ENCODE peak calls at places on chromosomes 4 and X, in eight cellular contexts. R is KG1; F is endothelial cell of umbilical vein; M is cardiac muscle cell; C is heart left ventricle; Y is caudate nucleus; U is activated CD4-positive, CD25-positive, alpha-beta regulatory T cell treated with anti-CD3 and anti-CD28 coated beads, Interleukin-2, amount 50 U/mL, for 16 hours; Q is activated naive CD4-positive, alpha-beta T cell treated with Interleukin-2 at 50 U/mL for 16 hours. D is an unnamed sample.

GRCh38 chr4:106421441-106422296 is 53.1 kb upstream of the GIMD1 start:
- DNase-seq in M (peak), U (no peak), Y (no peak), C (no peak), Q (no peak), R (no peak), F (no peak), D (peak)

GRCh38 chrX:6777211-6778002 is 242.5 kb upstream of the VCX3A start:
- DNase-seq in Q (no peak), M (no peak), R (no peak), U (no peak), F (no peak), C (no peak), Y (no peak), D (no peak)

GRCh38 chrX:102832661-102833060 is 104.4 kb upstream of the RAB40AL start:
- DNase-seq in Y (peak), U (no peak), C (no peak), Q (no peak), M (peak), F (no peak), R (no peak), D (peak)

GRCh38 chr4:115213705-115214104 is 100.3 kb upstream of the NDST4 start:
- DNase-seq in F (no peak), C (no peak), Q (no peak), Y (no peak), R (no peak), U (no peak), M (no peak), D (no peak)

GRCh38 chrX:110082156-110082555 is 79.2 kb downstream of the TMEM164 start:
- DNase-seq in F (peak), R (no peak), M (peak), Y (no peak), U (no peak), Q (no peak), C (no peak), D (peak)

GRCh38 chr4:7649741-7650531 is 215.2 kb upstream of the PSAPL1 start:
- DNase-seq in C (no peak), Q (peak), Y (no peak), U (no peak), R (peak), F (peak), M (peak), D (peak)

GRCh38 chrX:78712381-78712780 is 35.1 kb upstream of the LPAR4 start:
- DNase-seq in M (no peak), Y (no peak), R (no peak), Q (no peak), U (no peak), C (no peak), F (no peak), D (no peak)

GRCh38 chr4:80425701-80426100 is 90.2 kb downstream of the CFAP299 start:
- DNase-seq in M (no peak), Y (no peak), U (no peak), C (no peak), F (no peak), R (no peak), Q (no peak), D (no peak)

GRCh38 chr4:52958232-52958631 is 96.1 kb downstream of the RASL11B start:
- DNase-seq in Q (no peak), C (no peak), M (no peak), Y (no peak), U (no peak), F (no peak), R (no peak), D (peak)

GRCh38 chrX:1384738-1385250 is 7.1 kb downstream of the SLC25A6 start:
- DNase-seq in M (no peak), Q (no peak), F (no peak), Y (no peak), R (no peak), U (no peak), C (no peak), D (no peak)

GRCh38 chr4:16827762-16828724 is 70.4 kb downstream of the LDB2 start:
- DNase-seq in R (no peak), M (peak), Q (no peak), Y (no peak), U (no peak), C (peak), F (peak), D (no peak)

GRCh38 chr4:13427599-13428325 is 56.4 kb downstream of the RAB28 start:
- DNase-seq in U (no peak), C (no peak), R (no peak), M (peak), F (no peak), Q (no peak), Y (no peak), D (no peak)

D was measured in astrocyte of the spinal cord.